ENCODE peak calls at places on chromosomes 4 and X, in six cellular contexts. One of them, this sample, is unnamed.

GRCh38 chrX:106611323-106611681 is 476 bp upstream of the RADX start:
- DNase-seq in H1: no peak
- DNase-seq in left ventricle myocardium superior: no peak
- DNase-seq in stimulated activated CD8-positive, alpha-beta memory T cell treated with anti-CD3 and anti-CD28 coated beads, Interleukin-4, amount 100 ng/mL, for 48 hours: no peak
- DNase-seq in stomach: no peak
- DNase-seq in non-pigmented ciliary epithelial cell: no peak
- DNase-seq in this sample: no peak

GRCh38 chr4:152417648-152418047 is 118.2 kb downstream of the FBXW7 start:
- DNase-seq in stimulated activated CD8-positive, alpha-beta memory T cell treated with anti-CD3 and anti-CD28 coated beads, Interleukin-4, amount 100 ng/mL, for 48 hours: no peak
- DNase-seq in stomach: no peak
- DNase-seq in left ventricle myocardium superior: no peak
- DNase-seq in H1: no peak
- DNase-seq in non-pigmented ciliary epithelial cell: no peak
- DNase-seq in this sample: no peak

GRCh38 chr4:6649216-6649615 is 8.7 kb downstream of the MRFAP1 start:
- DNase-seq in H1: no peak
- DNase-seq in left ventricle myocardium superior: no peak
- DNase-seq in stomach: no peak
- DNase-seq in stimulated activated CD8-positive, alpha-beta memory T cell treated with anti-CD3 and anti-CD28 coated beads, Interleukin-4, amount 100 ng/mL, for 48 hours: no peak
- DNase-seq in non-pigmented ciliary epithelial cell: no peak
- DNase-seq in this sample: no peak

GRCh38 chrX:101931494-101932248 is at the start of gene ZMAT1:
- DNase-seq in non-pigmented ciliary epithelial cell: peak; percentile 40
- DNase-seq in stimulated activated CD8-positive, alpha-beta memory T cell treated with anti-CD3 and anti-CD28 coated beads, Interleukin-4, amount 100 ng/mL, for 48 hours: peak; percentile 92
- DNase-seq in H1: peak; percentile 77
- DNase-seq in stomach: peak; percentile 91
- DNase-seq in left ventricle myocardium superior: peak; percentile 94
- DNase-seq in this sample: peak; percentile 95

GRCh38 chrX:45788941-45789348 is 588.3 kb upstream of the DIPK2B start:
- DNase-seq in stimulated activated CD8-positive, alpha-beta memory T cell treated with anti-CD3 and anti-CD28 coated beads, Interleukin-4, amount 100 ng/mL, for 48 hours: no peak
- DNase-seq in non-pigmented ciliary epithelial cell: no peak
- DNase-seq in H1: no peak
- DNase-seq in stomach: no peak
- DNase-seq in left ventricle myocardium superior: peak; percentile 56
- DNase-seq in this sample: no peak

GRCh38 chr4:56049428-56050212 is 100.9 kb downstream of the CEP135 start:
- DNase-seq in stimulated activated CD8-positive, alpha-beta memory T cell treated with anti-CD3 and anti-CD28 coated beads, Interleukin-4, amount 100 ng/mL, for 48 hours: peak; percentile 38
- DNase-seq in non-pigmented ciliary epithelial cell: no peak
- DNase-seq in left ventricle myocardium superior: peak; percentile 35
- DNase-seq in stomach: no peak
- DNase-seq in H1: peak; percentile 21
- DNase-seq in this sample: no peak

GRCh38 chr4:125639182-125639621 is 324.4 kb downstream of the FAT4 start:
- DNase-seq in H1: peak; percentile 82
- DNase-seq in stimulated activated CD8-positive, alpha-beta memory T cell treated with anti-CD3 and anti-CD28 coated beads, Interleukin-4, amount 100 ng/mL, for 48 hours: no peak
- DNase-seq in stomach: no peak
- DNase-seq in non-pigmented ciliary epithelial cell: peak; percentile 9
- DNase-seq in left ventricle myocardium superior: peak; percentile 52
- DNase-seq in this sample: no peak

GRCh38 chr4:184273166-184274147 is 55.8 kb upstream of the ENPP6 start:
- DNase-seq in left ventricle myocardium superior: no peak
- DNase-seq in H1: no peak
- DNase-seq in non-pigmented ciliary epithelial cell: no peak
- DNase-seq in stomach: no peak
- DNase-seq in stimulated activated CD8-positive, alpha-beta memory T cell treated with anti-CD3 and anti-CD28 coated beads, Interleukin-4, amount 100 ng/mL, for 48 hours: peak; percentile 29
- DNase-seq in this sample: no peak

GRCh38 chr4:115234405-115235093 is 121.1 kb upstream of the NDST4 start:
- DNase-seq in stomach: no peak
- DNase-seq in non-pigmented ciliary epithelial cell: no peak
- DNase-seq in stimulated activated CD8-positive, alpha-beta memory T cell treated with anti-CD3 and anti-CD28 coated beads, Interleukin-4, amount 100 ng/mL, for 48 hours: no peak
- DNase-seq in H1: no peak
- DNase-seq in left ventricle myocardium superior: no peak
- DNase-seq in this sample: no peak

This sample was measured in suprapubic skin.